ENCODE peak calls at places on chromosomes 2 and 18, in six cellular contexts. One of them, this sample, is unnamed. For H3K9me3, the result is how much of the 10 kb centered on the place peaks cover.

GRCh38 chr2:58449286-58450010 is 208.3 kb upstream of the FANCL start:
- DNase-seq in spleen: no peak
- DNase-seq in colonic mucosa: no peak
- DNase-seq in A549: no peak
- DNase-seq in vagina: no peak
- DNase-seq in IMR-90: no peak
- DNase-seq in this sample: no peak

GRCh38 chr2:135960598-135961551 is 24.6 kb downstream of the DARS1 start:
- DNase-seq in spleen: no peak
- DNase-seq in colonic mucosa: no peak
- DNase-seq in A549: no peak
- DNase-seq in vagina: no peak
- DNase-seq in IMR-90: peak
- DNase-seq in this sample: peak

GRCh38 chr2:106523980-106524665 is 37.0 kb downstream of the CD8B2 start:
- DNase-seq in spleen: no peak
- DNase-seq in colonic mucosa: no peak
- DNase-seq in A549: no peak
- DNase-seq in vagina: no peak
- DNase-seq in IMR-90: no peak
- DNase-seq in this sample: no peak

GRCh38 chr2:232310189-232310588 is 68.4 kb upstream of the ALPP start:
- DNase-seq in spleen: no peak
- DNase-seq in colonic mucosa: no peak
- DNase-seq in A549: no peak
- DNase-seq in vagina: no peak
- DNase-seq in IMR-90: no peak
- DNase-seq in this sample: no peak

GRCh38 chr18:62555135-62555534 is 32.3 kb downstream of the ZCCHC2 start:
- DNase-seq in spleen: no peak
- DNase-seq in colonic mucosa: no peak
- DNase-seq in A549: no peak
- DNase-seq in vagina: no peak
- DNase-seq in IMR-90: peak
- DNase-seq in this sample: no peak

GRCh38 chr2:691825-692224 is 14.6 kb upstream of the TMEM18 start:
- DNase-seq in spleen: no peak
- DNase-seq in colonic mucosa: no peak
- DNase-seq in A549: no peak
- DNase-seq in vagina: no peak
- DNase-seq in IMR-90: no peak
- DNase-seq in this sample: no peak

GRCh38 chr2:145356046-145356445 is 836.1 kb upstream of the ZEB2 start:
- DNase-seq in spleen: no peak
- DNase-seq in colonic mucosa: no peak
- DNase-seq in A549: no peak
- DNase-seq in vagina: no peak
- DNase-seq in IMR-90: peak
- DNase-seq in this sample: no peak

GRCh38 chr18:54684786-54685185 is 93.7 kb downstream of the DYNAP start:
- DNase-seq in spleen: no peak
- DNase-seq in colonic mucosa: no peak
- DNase-seq in A549: no peak
- DNase-seq in vagina: no peak
- DNase-seq in IMR-90: no peak
- DNase-seq in this sample: no peak

GRCh38 chr2:160306985-160307384 is 106.9 kb upstream of the ITGB6 start:
- DNase-seq in spleen: no peak
- DNase-seq in colonic mucosa: no peak
- DNase-seq in A549: no peak
- DNase-seq in vagina: no peak
- DNase-seq in IMR-90: peak
- DNase-seq in this sample: peak

GRCh38 chr2:156765450-156765849 is 329.3 kb downstream of the GPD2 start:
- DNase-seq in spleen: no peak
- DNase-seq in colonic mucosa: no peak
- DNase-seq in A549: no peak
- DNase-seq in vagina: no peak
- DNase-seq in IMR-90: no peak
- DNase-seq in this sample: no peak

GRCh38 chr18:33576999-33577687 is 876 bp upstream of the ASXL3 start:
- DNase-seq in spleen: no peak
- DNase-seq in colonic mucosa: no peak
- DNase-seq in A549: no peak
- DNase-seq in vagina: no peak
- DNase-seq in IMR-90: no peak
- DNase-seq in this sample: no peak

GRCh38 chr2:241199897-241200821 is 11.7 kb downstream of the ANO7 start:
- DNase-seq in spleen: no peak
- DNase-seq in colonic mucosa: no peak
- DNase-seq in A549: no peak
- DNase-seq in vagina: no peak
- DNase-seq in IMR-90: no peak
- DNase-seq in this sample: no peak

GRCh38 chr18:8948471-8949149 is 153.9 kb upstream of the NDUFV2 start:
- DNase-seq in spleen: no peak
- DNase-seq in colonic mucosa: no peak
- DNase-seq in A549: peak
- DNase-seq in vagina: no peak
- DNase-seq in IMR-90: peak
- DNase-seq in this sample: peak

GRCh38 chr18:47677952-47678351 is 252.5 kb downstream of the SMAD2 start:
- DNase-seq in spleen: no peak
- DNase-seq in colonic mucosa: no peak
- DNase-seq in A549: no peak
- DNase-seq in vagina: no peak
- DNase-seq in IMR-90: no peak
- DNase-seq in this sample: no peak

GRCh38 chr18:57845468-57846103 is 42.5 kb upstream of the ATP8B1 start:
- DNase-seq in spleen: no peak
- DNase-seq in colonic mucosa: no peak
- DNase-seq in A549: no peak
- DNase-seq in vagina: no peak
- DNase-seq in IMR-90: peak
- DNase-seq in this sample: no peak

GRCh38 chr18:2843161-2843560 is 3.6 kb upstream of the EMILIN2 start:
- DNase-seq in spleen: no peak
- DNase-seq in colonic mucosa: peak
- DNase-seq in A549: no peak
- DNase-seq in vagina: peak
- DNase-seq in IMR-90: no peak
- DNase-seq in this sample: no peak

GRCh38 chr2:88452151-88452851 is at the start of gene FOXI3:
- DNase-seq in spleen: no peak
- DNase-seq in colonic mucosa: no peak
- DNase-seq in A549: no peak
- DNase-seq in vagina: no peak
- DNase-seq in IMR-90: no peak
- DNase-seq in this sample: no peak

GRCh38 chr2:88450925-88451575 is 1.4 kb downstream of the FOXI3 start:
- DNase-seq in spleen: no peak
- DNase-seq in colonic mucosa: no peak
- DNase-seq in A549: no peak
- DNase-seq in vagina: no peak
- DNase-seq in IMR-90: no peak
- DNase-seq in this sample: no peak

GRCh38 chr2:88451647-88452150 is 794 bp downstream of the FOXI3 start:
- DNase-seq in spleen: peak
- DNase-seq in colonic mucosa: no peak
- DNase-seq in A549: peak
- DNase-seq in vagina: no peak
- DNase-seq in IMR-90: no peak
- DNase-seq in this sample: no peak

GRCh38 chr2:88448248-88448647 is 4.2 kb downstream of the FOXI3 start:
- DNase-seq in spleen: no peak
- DNase-seq in colonic mucosa: no peak
- DNase-seq in A549: no peak
- DNase-seq in vagina: no peak
- DNase-seq in IMR-90: no peak
- DNase-seq in this sample: no peak

DNA sequence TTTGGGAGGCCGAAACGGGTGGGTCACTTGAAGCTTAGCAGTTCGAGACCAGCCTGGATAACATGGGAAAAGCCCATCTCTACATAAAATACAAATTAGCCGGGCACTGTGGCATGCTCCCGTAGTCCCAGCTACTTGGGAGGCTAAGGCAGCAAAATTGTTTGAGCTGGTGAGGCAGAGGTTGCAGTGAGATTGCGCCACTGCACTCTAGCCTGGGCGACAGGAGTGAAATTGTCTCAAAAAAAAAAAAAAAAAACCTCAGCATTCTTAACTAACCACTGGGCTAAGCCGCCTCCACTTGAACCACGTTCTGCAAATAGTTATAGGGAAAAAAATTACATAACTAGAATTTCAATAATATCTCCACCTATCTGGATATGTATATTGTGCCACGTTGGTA is 2.3 kb downstream of the FOXI3 start:
- DNase-seq in spleen: no peak
- DNase-seq in colonic mucosa: no peak
- DNase-seq in A549: no peak
- DNase-seq in vagina: no peak
- DNase-seq in IMR-90: no peak
- DNase-seq in this sample: no peak
- H3K4me3 ChIP-seq in spleen: no peak
- H3K4me3 ChIP-seq in colonic mucosa: no peak
- H3K4me3 ChIP-seq in A549: no peak
- H3K4me3 ChIP-seq in vagina: no peak
- H3K4me3 ChIP-seq in IMR-90: no peak
- H3K4me3 ChIP-seq in this sample: no peak

GRCh38 chr2:120341977-120342376 is 4.0 kb upstream of the INHBB start:
- DNase-seq in spleen: no peak
- DNase-seq in colonic mucosa: no peak
- DNase-seq in A549: no peak
- DNase-seq in vagina: no peak
- DNase-seq in IMR-90: no peak
- DNase-seq in this sample: no peak

GRCh38 chr2:120343433-120344105 is 2.4 kb upstream of the INHBB start:
- DNase-seq in spleen: peak
- DNase-seq in colonic mucosa: peak
- DNase-seq in A549: peak
- DNase-seq in vagina: no peak
- DNase-seq in IMR-90: peak
- DNase-seq in this sample: peak

GRCh38 chr2:120343100-120343432 is 2.9 kb upstream of the INHBB start:
- DNase-seq in spleen: no peak
- DNase-seq in colonic mucosa: no peak
- DNase-seq in A549: no peak
- DNase-seq in vagina: no peak
- DNase-seq in IMR-90: no peak
- DNase-seq in this sample: no peak

GRCh38 chr2:120344214-120344990 is 1.5 kb upstream of the INHBB start:
- DNase-seq in spleen: peak
- DNase-seq in colonic mucosa: no peak
- DNase-seq in A549: peak
- DNase-seq in vagina: no peak
- DNase-seq in IMR-90: no peak
- DNase-seq in this sample: no peak

DNA sequence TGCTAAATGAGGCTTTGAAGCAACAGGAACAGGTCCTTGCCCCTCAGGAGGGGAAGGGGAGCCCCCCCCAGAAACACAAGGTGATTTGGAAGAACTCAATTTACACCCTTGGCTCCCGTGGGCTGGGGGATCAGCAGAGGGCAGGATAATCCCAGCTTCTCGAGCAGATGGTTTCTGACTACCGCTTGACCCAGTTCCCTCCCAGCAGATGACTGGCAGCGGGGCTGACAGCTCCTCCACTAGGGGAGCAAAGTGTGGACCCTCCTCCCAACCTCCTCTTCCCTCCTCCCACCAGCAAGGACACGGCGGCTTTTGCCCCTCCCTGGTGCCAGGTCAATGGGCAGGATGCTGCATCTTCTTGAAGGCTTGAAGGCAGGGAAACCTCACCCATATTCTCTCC is 3.5 kb upstream of the INHBB start:
- DNase-seq in spleen: no peak
- DNase-seq in colonic mucosa: no peak
- DNase-seq in A549: no peak
- DNase-seq in vagina: no peak
- DNase-seq in IMR-90: no peak
- DNase-seq in this sample: no peak
- TF ChIP-seq CTCF in spleen: no peak
- TF ChIP-seq CTCF in colonic mucosa: no peak
- TF ChIP-seq CTCF in A549: no peak
- TF ChIP-seq CTCF in vagina: no peak
- TF ChIP-seq CTCF in IMR-90: no peak
- TF ChIP-seq CTCF in this sample: no peak

GRCh38 chr2:82084679-82085392 is 1780.3 kb upstream of the LRRTM1 start:
- DNase-seq in spleen: no peak
- DNase-seq in colonic mucosa: no peak
- DNase-seq in A549: no peak
- DNase-seq in vagina: no peak
- DNase-seq in IMR-90: no peak
- DNase-seq in this sample: no peak

DNA sequence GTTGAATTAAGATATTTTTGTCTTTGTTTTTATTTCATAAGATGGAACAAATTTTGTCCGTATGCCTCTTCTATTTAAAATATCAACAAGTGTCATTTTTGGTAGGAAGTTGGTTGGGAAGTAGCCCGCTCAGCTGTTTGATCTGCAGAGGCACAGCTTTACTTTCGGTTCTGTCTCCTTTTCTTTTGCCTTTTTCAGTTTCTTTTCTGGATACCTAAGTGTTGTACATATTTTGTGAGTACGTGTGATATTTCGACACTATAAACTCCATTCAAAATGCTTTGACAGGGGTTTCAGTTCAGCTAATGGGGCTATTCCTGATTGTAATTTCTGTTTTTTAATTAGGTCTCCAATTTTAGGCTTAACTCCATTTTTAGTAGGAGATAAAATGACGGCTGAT is 1785.0 kb upstream of the LRRTM1 start:
- DNase-seq in spleen: no peak
- DNase-seq in colonic mucosa: no peak
- DNase-seq in A549: no peak
- DNase-seq in vagina: no peak
- DNase-seq in IMR-90: no peak
- DNase-seq in this sample: no peak
- H3K9me3 ChIP-seq in spleen: under half
- H3K9me3 ChIP-seq in colonic mucosa: under half
- H3K9me3 ChIP-seq in A549: under half
- H3K9me3 ChIP-seq in vagina: under half
- H3K9me3 ChIP-seq in IMR-90: under half
- H3K9me3 ChIP-seq in this sample: under half

GRCh38 chr2:214536625-214537024 is 125.8 kb downstream of the VWC2L start:
- DNase-seq in spleen: no peak
- DNase-seq in colonic mucosa: no peak
- DNase-seq in A549: no peak
- DNase-seq in vagina: no peak
- DNase-seq in IMR-90: peak
- DNase-seq in this sample: no peak
- H3K4me3 ChIP-seq in spleen: no peak
- H3K4me3 ChIP-seq in colonic mucosa: no peak
- H3K4me3 ChIP-seq in A549: no peak
- H3K4me3 ChIP-seq in vagina: no peak
- H3K4me3 ChIP-seq in IMR-90: no peak
- H3K4me3 ChIP-seq in this sample: no peak